ENCODE peak calls at places on chromosomes 1 and 21, in five cellular contexts. One of them, this sample, is unnamed. For H3K4me1, the result is how much of the 10 kb centered on the place peaks cover.

GRCh38 chr21:45302082-45303061 is 14.7 kb upstream of the POFUT2 start:
- DNase-seq in DND-41: no peak
- DNase-seq in heart left ventricle: peak
- DNase-seq in CD4-positive, CD25-positive, alpha-beta regulatory T cell: peak
- DNase-seq in lung: no peak
- DNase-seq in this sample: no peak

GRCh38 chr1:14140800-14141526 is 441.0 kb downstream of the PRDM2 start:
- DNase-seq in DND-41: no peak
- DNase-seq in heart left ventricle: peak
- DNase-seq in lung: peak
- DNase-seq in CD4-positive, CD25-positive, alpha-beta regulatory T cell: no peak
- DNase-seq in this sample: no peak

GRCh38 chr1:61337981-61338848 is 255.9 kb downstream of the NFIA start:
- DNase-seq in CD4-positive, CD25-positive, alpha-beta regulatory T cell: no peak
- DNase-seq in heart left ventricle: peak
- DNase-seq in lung: peak
- DNase-seq in DND-41: no peak
- DNase-seq in this sample: peak

GRCh38 chr1:113389356-113389952 is 861 bp upstream of the MAGI3 start:
- DNase-seq in DND-41: no peak
- DNase-seq in lung: no peak
- DNase-seq in CD4-positive, CD25-positive, alpha-beta regulatory T cell: peak
- DNase-seq in heart left ventricle: no peak
- DNase-seq in this sample: no peak

GRCh38 chr21:31892686-31893085 is 19.9 kb downstream of the HUNK start:
- DNase-seq in heart left ventricle: no peak
- DNase-seq in lung: no peak
- DNase-seq in CD4-positive, CD25-positive, alpha-beta regulatory T cell: no peak
- DNase-seq in DND-41: no peak
- DNase-seq in this sample: no peak

GRCh38 chr1:109579496-109579895 is 31.1 kb downstream of the GNAI3 start:
- DNase-seq in DND-41: no peak
- DNase-seq in CD4-positive, CD25-positive, alpha-beta regulatory T cell: no peak
- DNase-seq in lung: no peak
- DNase-seq in heart left ventricle: no peak
- DNase-seq in this sample: no peak

GRCh38 chr1:27109103-27109822 is 45.7 kb downstream of the SLC9A1 start:
- DNase-seq in DND-41: no peak
- DNase-seq in heart left ventricle: no peak
- DNase-seq in CD4-positive, CD25-positive, alpha-beta regulatory T cell: no peak
- DNase-seq in lung: no peak
- DNase-seq in this sample: peak

GRCh38 chr21:22136770-22137169 is 1138.6 kb downstream of the NCAM2 start:
- DNase-seq in CD4-positive, CD25-positive, alpha-beta regulatory T cell: no peak
- DNase-seq in lung: no peak
- DNase-seq in heart left ventricle: no peak
- DNase-seq in DND-41: no peak
- DNase-seq in this sample: no peak

GRCh38 chr1:26411624-26412074 is 1.0 kb downstream of the LIN28A start:
- DNase-seq in lung: no peak
- DNase-seq in CD4-positive, CD25-positive, alpha-beta regulatory T cell: no peak
- DNase-seq in heart left ventricle: no peak
- DNase-seq in DND-41: no peak
- DNase-seq in this sample: no peak

GRCh38 chr1:51506537-51506936 is 12.5 kb downstream of the EPS15 start:
- DNase-seq in heart left ventricle: no peak
- DNase-seq in DND-41: no peak
- DNase-seq in lung: no peak
- DNase-seq in CD4-positive, CD25-positive, alpha-beta regulatory T cell: no peak
- DNase-seq in this sample: peak

GRCh38 chr1:178531897-178532296 is 19.0 kb downstream of the TEX35 start:
- DNase-seq in heart left ventricle: peak
- DNase-seq in CD4-positive, CD25-positive, alpha-beta regulatory T cell: no peak
- DNase-seq in lung: no peak
- DNase-seq in DND-41: no peak
- DNase-seq in this sample: no peak

GRCh38 chr1:53549781-53550180 is 90.6 kb downstream of the DMRTB1 start:
- DNase-seq in heart left ventricle: peak
- DNase-seq in DND-41: no peak
- DNase-seq in CD4-positive, CD25-positive, alpha-beta regulatory T cell: no peak
- DNase-seq in lung: no peak
- DNase-seq in this sample: no peak

GRCh38 chr21:44442266-44443125 is 12.8 kb upstream of the LRRC3 start:
- DNase-seq in heart left ventricle: peak
- DNase-seq in DND-41: no peak
- DNase-seq in CD4-positive, CD25-positive, alpha-beta regulatory T cell: no peak
- DNase-seq in lung: no peak
- DNase-seq in this sample: no peak

GRCh38 chr1:1892763-1893120 is 1.9 kb upstream of the GNB1 start:
- DNase-seq in heart left ventricle: no peak
- DNase-seq in DND-41: no peak
- DNase-seq in CD4-positive, CD25-positive, alpha-beta regulatory T cell: no peak
- DNase-seq in lung: no peak
- DNase-seq in this sample: no peak

GRCh38 chr1:2088434-2088833 is 38.2 kb downstream of the PRKCZ start:
- DNase-seq in heart left ventricle: peak
- DNase-seq in DND-41: no peak
- DNase-seq in CD4-positive, CD25-positive, alpha-beta regulatory T cell: no peak
- DNase-seq in lung: no peak
- DNase-seq in this sample: no peak

GRCh38 chr1:47738560-47739182 is 258.5 kb downstream of the TRABD2B start:
- DNase-seq in lung: peak
- DNase-seq in DND-41: no peak
- DNase-seq in CD4-positive, CD25-positive, alpha-beta regulatory T cell: no peak
- DNase-seq in heart left ventricle: no peak
- DNase-seq in this sample: peak

GRCh38 chr21:44650973-44651675 is 3.3 kb downstream of the KRTAP12-4 start:
- DNase-seq in lung: no peak
- DNase-seq in heart left ventricle: no peak
- DNase-seq in CD4-positive, CD25-positive, alpha-beta regulatory T cell: no peak
- DNase-seq in DND-41: no peak
- DNase-seq in this sample: no peak

GRCh38 chr1:202310746-202311145 is 31.0 kb downstream of the UBE2T start:
- DNase-seq in heart left ventricle: no peak
- DNase-seq in CD4-positive, CD25-positive, alpha-beta regulatory T cell: no peak
- DNase-seq in DND-41: no peak
- DNase-seq in lung: no peak
- DNase-seq in this sample: no peak

GRCh38 chr1:94962745-94963265 is 35.9 kb upstream of the CNN3 start:
- DNase-seq in DND-41: peak
- DNase-seq in CD4-positive, CD25-positive, alpha-beta regulatory T cell: peak
- DNase-seq in lung: no peak
- DNase-seq in heart left ventricle: no peak
- DNase-seq in this sample: peak

DNA sequence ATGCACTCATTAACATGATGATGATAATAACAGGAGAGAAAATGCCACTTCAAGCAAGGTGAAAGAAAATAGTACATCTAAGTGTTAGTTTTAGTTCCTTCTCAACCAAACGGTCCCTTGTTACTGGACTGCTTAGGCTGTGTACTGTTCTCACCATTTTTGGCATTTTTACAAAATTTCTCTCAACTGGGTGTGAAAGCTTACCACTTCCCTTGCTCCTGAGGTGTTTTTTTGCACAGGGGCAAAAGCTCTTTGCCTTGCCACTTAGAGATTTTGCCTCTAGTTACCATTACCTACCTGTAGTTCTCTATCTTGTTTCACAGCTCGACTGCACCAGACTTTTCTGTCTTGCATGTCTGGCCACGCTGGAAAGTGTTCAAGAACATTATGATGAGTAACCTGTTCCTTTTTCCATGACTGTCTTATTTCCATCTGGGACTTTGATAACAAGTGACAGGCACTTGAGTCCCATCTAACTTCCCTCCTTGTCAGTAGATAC is 10.7 kb downstream of the NEK7 start:
- DNase-seq in CD4-positive, CD25-positive, alpha-beta regulatory T cell: peak
- DNase-seq in heart left ventricle: peak
- DNase-seq in lung: no peak
- DNase-seq in DND-41: no peak
- DNase-seq in this sample: no peak
- H3K27ac ChIP-seq in CD4-positive, CD25-positive, alpha-beta regulatory T cell: peak
- H3K27ac ChIP-seq in heart left ventricle: peak
- H3K27ac ChIP-seq in lung: peak
- H3K27ac ChIP-seq in DND-41: peak
- H3K27ac ChIP-seq in this sample: peak

GRCh38 chr1:225823811-225824261 is 13.9 kb downstream of the EPHX1 start:
- DNase-seq in DND-41: no peak
- DNase-seq in CD4-positive, CD25-positive, alpha-beta regulatory T cell: no peak
- DNase-seq in heart left ventricle: no peak
- DNase-seq in lung: no peak
- DNase-seq in this sample: no peak

GRCh38 chr1:225820522-225821120 is 10.7 kb downstream of the EPHX1 start:
- DNase-seq in CD4-positive, CD25-positive, alpha-beta regulatory T cell: no peak
- DNase-seq in DND-41: no peak
- DNase-seq in lung: no peak
- DNase-seq in heart left ventricle: no peak
- DNase-seq in this sample: no peak

GRCh38 chr1:225824522-225824921 is 14.6 kb downstream of the EPHX1 start:
- DNase-seq in heart left ventricle: no peak
- DNase-seq in CD4-positive, CD25-positive, alpha-beta regulatory T cell: no peak
- DNase-seq in DND-41: no peak
- DNase-seq in lung: no peak
- DNase-seq in this sample: no peak

GRCh38 chr1:225825078-225825477 is 15.2 kb downstream of the EPHX1 start:
- DNase-seq in lung: no peak
- DNase-seq in heart left ventricle: no peak
- DNase-seq in CD4-positive, CD25-positive, alpha-beta regulatory T cell: no peak
- DNase-seq in DND-41: no peak
- DNase-seq in this sample: no peak

GRCh38 chr1:225822655-225823403 is 12.9 kb downstream of the EPHX1 start:
- DNase-seq in lung: no peak
- DNase-seq in DND-41: no peak
- DNase-seq in heart left ventricle: no peak
- DNase-seq in CD4-positive, CD25-positive, alpha-beta regulatory T cell: no peak
- DNase-seq in this sample: no peak
- H3K4me1 ChIP-seq in lung: under half
- H3K4me1 ChIP-seq in DND-41: under half
- H3K4me1 ChIP-seq in heart left ventricle: half or more
- H3K4me1 ChIP-seq in CD4-positive, CD25-positive, alpha-beta regulatory T cell: under half
- H3K4me1 ChIP-seq in this sample: under half

GRCh38 chr1:172393354-172393753 is 27.1 kb upstream of the C1orf105 start:
- DNase-seq in CD4-positive, CD25-positive, alpha-beta regulatory T cell: no peak
- DNase-seq in lung: no peak
- DNase-seq in DND-41: no peak
- DNase-seq in heart left ventricle: no peak
- DNase-seq in this sample: no peak
- H3K4me3 ChIP-seq in CD4-positive, CD25-positive, alpha-beta regulatory T cell: peak
- H3K4me3 ChIP-seq in lung: no peak
- H3K4me3 ChIP-seq in DND-41: no peak
- H3K4me3 ChIP-seq in heart left ventricle: no peak
- H3K4me3 ChIP-seq in this sample: no peak

GRCh38 chr1:18697541-18697940 is 66.9 kb downstream of the PAX7 start:
- DNase-seq in heart left ventricle: no peak
- DNase-seq in CD4-positive, CD25-positive, alpha-beta regulatory T cell: no peak
- DNase-seq in DND-41: no peak
- DNase-seq in lung: no peak
- DNase-seq in this sample: no peak

GRCh38 chr1:18693256-18694098 is 62.8 kb downstream of the PAX7 start:
- DNase-seq in heart left ventricle: no peak
- DNase-seq in DND-41: no peak
- DNase-seq in lung: no peak
- DNase-seq in CD4-positive, CD25-positive, alpha-beta regulatory T cell: no peak
- DNase-seq in this sample: no peak

GRCh38 chr1:18686540-18686939 is 55.9 kb downstream of the PAX7 start:
- DNase-seq in heart left ventricle: no peak
- DNase-seq in CD4-positive, CD25-positive, alpha-beta regulatory T cell: peak
- DNase-seq in lung: no peak
- DNase-seq in DND-41: no peak
- DNase-seq in this sample: no peak

DNA sequence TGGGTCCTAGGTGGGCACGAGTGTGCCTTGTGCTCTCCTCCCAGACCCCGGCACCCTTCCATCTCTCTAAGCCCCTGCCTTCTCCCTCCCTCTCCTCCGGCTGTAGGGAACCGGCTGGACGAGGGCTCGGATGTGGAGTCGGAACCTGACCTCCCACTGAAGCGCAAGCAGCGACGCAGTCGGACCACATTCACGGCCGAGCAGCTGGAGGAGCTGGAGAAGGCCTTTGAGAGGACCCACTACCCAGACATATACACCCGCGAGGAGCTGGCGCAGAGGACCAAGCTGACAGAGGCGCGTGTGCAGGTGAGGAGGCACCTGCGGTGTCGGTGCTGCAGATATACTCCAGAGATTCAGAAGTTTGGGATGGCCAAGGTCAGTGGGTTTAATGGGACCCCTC is 61.0 kb downstream of the PAX7 start:
- DNase-seq in CD4-positive, CD25-positive, alpha-beta regulatory T cell: no peak
- DNase-seq in lung: no peak
- DNase-seq in heart left ventricle: no peak
- DNase-seq in DND-41: no peak
- DNase-seq in this sample: no peak
- H3K27ac ChIP-seq in CD4-positive, CD25-positive, alpha-beta regulatory T cell: no peak
- H3K27ac ChIP-seq in lung: no peak
- H3K27ac ChIP-seq in heart left ventricle: no peak
- H3K27ac ChIP-seq in DND-41: no peak
- H3K27ac ChIP-seq in this sample: no peak

GRCh38 chr21:41598561-41599511 is 90.9 kb upstream of the TMPRSS2 start:
- DNase-seq in heart left ventricle: no peak
- DNase-seq in CD4-positive, CD25-positive, alpha-beta regulatory T cell: no peak
- DNase-seq in lung: peak
- DNase-seq in DND-41: no peak
- DNase-seq in this sample: no peak
- H3K4me1 ChIP-seq in heart left ventricle: under half
- H3K4me1 ChIP-seq in CD4-positive, CD25-positive, alpha-beta regulatory T cell: under half
- H3K4me1 ChIP-seq in lung: under half
- H3K4me1 ChIP-seq in DND-41: under half
- H3K4me1 ChIP-seq in this sample: under half